ENCODE peak calls at places on chromosomes 16 and 17, in five cellular contexts. O is left ventricle myocardium inferior; F is stimulated activated CD4-positive, alpha-beta T cell treated with anti-CD3 and anti-CD28 coated beads, Interleukin-1b, Interleukin-23, amount 100 ng/mL, for 1 hour; E is heart right ventricle; N is Calu3. Z is an unnamed sample.

GRCh38 chr17:82247175-82247823 is 18.5 kb downstream of the SLC16A3 start:
- DNase-seq in N (no peak), F (no peak), O (no peak), E (no peak), Z (no peak)

GRCh38 chr17:76561799-76562268 is 22.0 kb downstream of the PRCD start:
- DNase-seq in O (no peak), E (no peak), N (no peak), F (no peak), Z (peak; percentile 42)

GRCh38 chr16:56977823-56978430 is 11.4 kb upstream of the NLRC5 start:
- DNase-seq in E (no peak), O (no peak), F (no peak), N (no peak), Z (no peak)

GRCh38 chr17:36182176-36183000 is 6.0 kb upstream of the TBC1D3B start:
- DNase-seq in O (no peak), E (peak; percentile 52), F (no peak), N (no peak), Z (no peak)

GRCh38 chr17:63645775-63646491 is 23.7 kb downstream of the MAP3K3 start:
- DNase-seq in E (no peak), O (no peak), N (no peak), F (no peak), Z (peak; percentile 49)

GRCh38 chr16:89422905-89423630 is 67.3 kb downstream of the ANKRD11 start:
- DNase-seq in O (no peak), E (no peak), F (no peak), N (no peak), Z (peak; percentile 12)

GRCh38 chr16:81583893-81584705 is 139.5 kb downstream of the CMIP start:
- DNase-seq in F (no peak), O (no peak), N (peak; percentile 66), E (no peak), Z (peak; percentile 51)

GRCh38 chr16:17404903-17405691 is 65.7 kb downstream of the XYLT1 start:
- DNase-seq in O (peak; percentile 61), E (peak; percentile 56), N (no peak), F (no peak), Z (no peak)

Z was measured in NCI-H226.